ENCODE peak calls at places on chromosomes 2 and 18, in four cellular contexts. V is left colon, K is iPS DF 19.7, H is transverse colon. W is an unnamed sample.

GRCh38 chr2:40639294-40639693 is 187.4 kb upstream of the SLC8A1 start:
- DNase-seq in V (no peak), H (peak), K (no peak), W (no peak)

GRCh38 chr2:239768907-239769573 is 256.1 kb downstream of the NDUFA10 start:
- DNase-seq in H (no peak), K (no peak), V (no peak), W (peak)

GRCh38 chr2:67649331-67650071 is 252.4 kb downstream of the ETAA1 start:
- DNase-seq in V (no peak), H (no peak), K (no peak), W (no peak)

GRCh38 chr18:50374170-50374752 is 585 bp upstream of the SKA1 start:
- DNase-seq in K (no peak), H (no peak), V (no peak), W (no peak)

GRCh38 chr2:133369896-133370295 is 198.4 kb downstream of the NCKAP5 start:
- DNase-seq in H (no peak), K (no peak), V (no peak), W (no peak)

GRCh38 chr2:112784199-112785189 is at the start of gene IL1A:
- DNase-seq in K (no peak), H (no peak), V (no peak), W (no peak)

GRCh38 chr2:238449909-238450417 is 23.2 kb downstream of the ASB1 start:
- DNase-seq in K (no peak), H (peak), V (peak), W (peak)

GRCh38 chr2:193966590-193966989 is 1690.4 kb upstream of the SLC39A10 start:
- DNase-seq in K (no peak), V (no peak), H (no peak), W (no peak)

GRCh38 chr2:133718688-133719201 is 150.5 kb upstream of the NCKAP5 start:
- DNase-seq in K (no peak), V (no peak), H (no peak), W (no peak)

GRCh38 chr2:46383784-46384456 is 86.7 kb downstream of the EPAS1 start:
- DNase-seq in K (no peak), V (no peak), H (no peak), W (no peak)

GRCh38 chr2:69213832-69214231 is 173.2 kb downstream of the GFPT1 start:
- DNase-seq in H (no peak), V (no peak), K (no peak), W (no peak)

GRCh38 chr2:237222178-237222577 is 136.5 kb downstream of the COPS8 start:
- DNase-seq in K (no peak), V (no peak), H (no peak), W (no peak)

GRCh38 chr2:235747868-235748144 is 254.0 kb downstream of the AGAP1 start:
- DNase-seq in V (peak), K (no peak), H (peak), W (no peak)

GRCh38 chr2:189164732-189165131 is 14.8 kb downstream of the COL5A2 start:
- DNase-seq in H (peak), V (no peak), K (no peak), W (no peak)

GRCh38 chr18:48230459-48231113 is 178.6 kb downstream of the ZBTB7C start:
- DNase-seq in H (peak), V (peak), K (peak), W (no peak)

GRCh38 chr2:28753043-28753683 is 1.5 kb downstream of the PPP1CB start:
- DNase-seq in V (peak), K (no peak), H (peak), W (no peak)

GRCh38 chr2:15302154-15302553 is 259.0 kb downstream of the NBAS start:
- DNase-seq in V (no peak), K (no peak), H (no peak), W (no peak)

W was measured in sciatic nerve.